ENCODE peak calls at places on chromosome 18, in four cellular contexts. A is adrenal gland, C is GM20000, J is type B pancreatic cell. L is an unnamed sample.

GRCh38 chr18:56562479-56562878 is 75.9 kb downstream of the TXNL1 start:
- DNase-seq in A (peak), C (no peak), J (no peak), L (no peak)

GRCh38 chr18:52340466-52341378 is 725 bp downstream of the DCC start:
- DNase-seq in A (no peak), C (no peak), J (no peak), L (no peak)

GRCh38 chr18:42298744-42299685 is 344.0 kb downstream of the PIK3C3 start:
- DNase-seq in A (peak), C (peak), J (peak), L (peak)

GRCh38 chr18:13572148-13572547 is 154.2 kb downstream of the FAM210A start:
- DNase-seq in A (no peak), C (no peak), J (no peak), L (no peak)

GRCh38 chr18:73520229-73520628 is 627.4 kb downstream of the FBXO15 start:
- DNase-seq in A (no peak), C (no peak), J (no peak), L (no peak)

GRCh38 chr18:34923911-34924310 is 117.3 kb upstream of the MAPRE2 start:
- DNase-seq in A (no peak), C (no peak), J (no peak), L (no peak)

GRCh38 chr18:71398530-71398929 is 1109.7 kb downstream of the SOCS6 start:
- DNase-seq in A (no peak), C (no peak), J (no peak), L (no peak)

GRCh38 chr18:61887838-61888237 is 5.0 kb downstream of the RNF152 start:
- DNase-seq in A (no peak), C (no peak), J (no peak), L (no peak)

GRCh38 chr18:55974521-55974920 is 386.5 kb upstream of the TCF4 start:
- DNase-seq in A (no peak), C (no peak), J (no peak), L (no peak)

GRCh38 chr18:47032945-47033344 is 2.5 kb downstream of the ELOA2 start:
- DNase-seq in A (no peak), C (no peak), J (no peak), L (no peak)
- TF ChIP-seq CTCF in A (no peak), C (no peak), J (no peak), L (no peak)

GRCh38 chr18:9792565-9793226 is 84.6 kb downstream of the RAB31 start:
- DNase-seq in A (no peak), C (peak), J (no peak), L (peak)
- TF ChIP-seq CTCF in A (peak), C (peak), J (peak), L (peak)

DNA sequence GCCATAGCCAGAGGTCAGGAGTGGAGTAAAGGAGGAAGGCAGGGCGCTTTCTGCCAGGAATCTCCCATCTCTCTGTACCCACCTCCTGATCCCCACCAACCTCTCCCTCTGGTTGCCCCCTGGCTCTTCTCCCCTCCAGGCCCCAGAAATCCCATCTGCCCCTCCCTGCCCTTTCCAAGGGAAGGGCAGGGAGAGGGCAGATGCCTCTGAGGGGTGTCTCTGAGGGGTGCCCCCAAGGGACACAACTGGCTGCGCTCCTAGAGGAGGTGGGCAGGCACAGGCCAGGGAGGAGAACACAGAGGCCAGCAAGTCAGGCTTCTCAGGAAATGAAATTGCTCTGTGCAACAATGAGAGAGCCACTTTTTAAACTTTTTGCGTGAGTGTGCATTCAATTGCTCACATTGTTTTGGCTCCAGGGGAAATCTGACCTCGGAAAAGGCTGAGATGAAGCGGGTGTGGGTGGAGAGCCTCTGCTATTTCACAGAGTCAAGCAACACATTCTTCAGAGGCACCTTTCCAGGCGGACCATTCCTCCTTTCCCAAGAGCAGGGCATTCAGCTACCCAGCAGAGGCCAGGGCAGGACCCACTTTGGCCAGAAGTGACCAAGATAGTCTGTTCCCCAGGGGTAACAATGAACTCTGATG is 125.5 kb downstream of the SMAD7 start:
- DNase-seq in A (no peak), C (no peak), J (peak), L (no peak)
- TF ChIP-seq CTCF in A (no peak), C (no peak), J (no peak), L (no peak)

GRCh38 chr18:44896817-44897216 is 216.1 kb downstream of the SETBP1 start:
- DNase-seq in A (no peak), C (no peak), J (no peak), L (no peak)

GRCh38 chr18:44893045-44893706 is 212.5 kb downstream of the SETBP1 start:
- DNase-seq in A (no peak), C (no peak), J (no peak), L (no peak)

GRCh38 chr18:44897445-44898215 is 216.9 kb downstream of the SETBP1 start:
- DNase-seq in A (no peak), C (no peak), J (no peak), L (no peak)

GRCh38 chr18:44894011-44894410 is 213.3 kb downstream of the SETBP1 start:
- DNase-seq in A (no peak), C (no peak), J (no peak), L (no peak)

DNA sequence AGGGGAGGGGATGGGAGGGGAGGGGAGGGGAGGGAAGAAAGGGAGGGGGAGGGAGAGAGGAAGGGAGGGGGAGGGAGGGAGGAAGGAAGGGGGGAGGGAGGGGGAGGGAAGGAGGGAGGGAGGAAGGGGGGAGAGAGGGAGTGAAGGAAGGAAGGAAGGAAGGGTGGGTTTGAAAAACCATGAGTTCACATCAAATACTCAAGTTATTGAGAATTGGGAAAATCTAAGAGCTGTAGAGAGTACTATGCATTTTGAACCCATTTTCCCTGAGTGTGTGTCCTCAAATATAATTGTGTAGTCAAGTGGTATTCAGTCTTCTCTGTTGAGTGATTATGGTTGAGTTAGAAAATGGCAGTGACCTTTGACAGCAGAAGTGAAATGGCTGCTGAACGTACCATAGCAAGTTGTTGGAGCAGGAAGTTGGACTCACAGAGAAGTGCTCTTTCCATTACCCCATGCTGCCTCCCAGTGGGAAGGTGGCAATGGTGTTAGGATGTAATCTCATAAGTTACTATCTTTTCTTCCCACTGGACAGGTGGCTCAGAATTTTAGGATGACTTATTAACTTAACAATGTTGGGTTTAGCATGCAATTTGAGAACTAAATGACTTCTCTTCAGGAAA is 214.6 kb downstream of the SETBP1 start:
- DNase-seq in A (peak), C (peak), J (no peak), L (peak)
- TF ChIP-seq CTCF in A (peak), C (no peak), J (peak), L (peak)